ENCODE peak calls at places on chromosomes 4 and X, in six cellular contexts. One of them, this sample, is unnamed.

GRCh38 chr4:168398589-168398988 is 80.0 kb upstream of the DDX60 start:
- DNase-seq in activated CD4-positive, CD25-positive, alpha-beta regulatory T cell treated with anti-CD3 and anti-CD28 coated beads, Interleukin-2, amount 50 U/mL, for 72 hours: no peak
- DNase-seq in HCEC 1CT: no peak
- DNase-seq in endothelial cell: no peak
- DNase-seq in GM06990: no peak
- DNase-seq in nephron progenitor cell: no peak
- DNase-seq in this sample: no peak

GRCh38 chr4:34953145-34953799 is 1291.0 kb downstream of the ARAP2 start:
- DNase-seq in activated CD4-positive, CD25-positive, alpha-beta regulatory T cell treated with anti-CD3 and anti-CD28 coated beads, Interleukin-2, amount 50 U/mL, for 72 hours: no peak
- DNase-seq in HCEC 1CT: no peak
- DNase-seq in nephron progenitor cell: no peak
- DNase-seq in endothelial cell: no peak
- DNase-seq in GM06990: no peak
- DNase-seq in this sample: no peak

GRCh38 chr4:14841801-14842748 is 160.2 kb upstream of the CPEB2 start:
- DNase-seq in HCEC 1CT: no peak
- DNase-seq in nephron progenitor cell: no peak
- DNase-seq in activated CD4-positive, CD25-positive, alpha-beta regulatory T cell treated with anti-CD3 and anti-CD28 coated beads, Interleukin-2, amount 50 U/mL, for 72 hours: no peak
- DNase-seq in endothelial cell: no peak
- DNase-seq in GM06990: no peak
- DNase-seq in this sample: no peak

GRCh38 chr4:152515678-152516077 is 20.2 kb downstream of the FBXW7 start:
- DNase-seq in endothelial cell: no peak
- DNase-seq in nephron progenitor cell: no peak
- DNase-seq in activated CD4-positive, CD25-positive, alpha-beta regulatory T cell treated with anti-CD3 and anti-CD28 coated beads, Interleukin-2, amount 50 U/mL, for 72 hours: no peak
- DNase-seq in HCEC 1CT: peak
- DNase-seq in GM06990: no peak
- DNase-seq in this sample: no peak

GRCh38 chr4:88382621-88383020 is 4.0 kb downstream of the HERC6 start:
- DNase-seq in activated CD4-positive, CD25-positive, alpha-beta regulatory T cell treated with anti-CD3 and anti-CD28 coated beads, Interleukin-2, amount 50 U/mL, for 72 hours: peak
- DNase-seq in GM06990: no peak
- DNase-seq in endothelial cell: no peak
- DNase-seq in HCEC 1CT: no peak
- DNase-seq in nephron progenitor cell: no peak
- DNase-seq in this sample: peak

GRCh38 chrX:154603438-154604430 is 15.3 kb downstream of the CTAG1B start:
- DNase-seq in endothelial cell: no peak
- DNase-seq in nephron progenitor cell: no peak
- DNase-seq in activated CD4-positive, CD25-positive, alpha-beta regulatory T cell treated with anti-CD3 and anti-CD28 coated beads, Interleukin-2, amount 50 U/mL, for 72 hours: no peak
- DNase-seq in HCEC 1CT: peak
- DNase-seq in GM06990: no peak
- DNase-seq in this sample: no peak

GRCh38 chrX:45743906-45744625 is 543.4 kb upstream of the DIPK2B start:
- DNase-seq in GM06990: no peak
- DNase-seq in activated CD4-positive, CD25-positive, alpha-beta regulatory T cell treated with anti-CD3 and anti-CD28 coated beads, Interleukin-2, amount 50 U/mL, for 72 hours: no peak
- DNase-seq in nephron progenitor cell: no peak
- DNase-seq in endothelial cell: no peak
- DNase-seq in HCEC 1CT: no peak
- DNase-seq in this sample: no peak

GRCh38 chrX:138875472-138875871 is 164.0 kb upstream of the FGF13 start:
- DNase-seq in endothelial cell: no peak
- DNase-seq in activated CD4-positive, CD25-positive, alpha-beta regulatory T cell treated with anti-CD3 and anti-CD28 coated beads, Interleukin-2, amount 50 U/mL, for 72 hours: no peak
- DNase-seq in HCEC 1CT: peak
- DNase-seq in nephron progenitor cell: no peak
- DNase-seq in GM06990: no peak
- DNase-seq in this sample: no peak

GRCh38 chr4:184120549-184121127 is 97.0 kb downstream of the ENPP6 start:
- DNase-seq in endothelial cell: no peak
- DNase-seq in GM06990: no peak
- DNase-seq in HCEC 1CT: no peak
- DNase-seq in nephron progenitor cell: no peak
- DNase-seq in activated CD4-positive, CD25-positive, alpha-beta regulatory T cell treated with anti-CD3 and anti-CD28 coated beads, Interleukin-2, amount 50 U/mL, for 72 hours: no peak
- DNase-seq in this sample: no peak

GRCh38 chrX:150548684-150549083 is 19.7 kb upstream of the MTM1 start:
- DNase-seq in GM06990: no peak
- DNase-seq in HCEC 1CT: peak
- DNase-seq in nephron progenitor cell: no peak
- DNase-seq in activated CD4-positive, CD25-positive, alpha-beta regulatory T cell treated with anti-CD3 and anti-CD28 coated beads, Interleukin-2, amount 50 U/mL, for 72 hours: no peak
- DNase-seq in endothelial cell: no peak
- DNase-seq in this sample: no peak

GRCh38 chrX:12987900-12988594 is 13.1 kb downstream of the TMSB4X start:
- DNase-seq in endothelial cell: no peak
- DNase-seq in HCEC 1CT: no peak
- DNase-seq in nephron progenitor cell: no peak
- DNase-seq in GM06990: no peak
- DNase-seq in activated CD4-positive, CD25-positive, alpha-beta regulatory T cell treated with anti-CD3 and anti-CD28 coated beads, Interleukin-2, amount 50 U/mL, for 72 hours: no peak
- DNase-seq in this sample: no peak

GRCh38 chr4:110668463-110669245 is 45.8 kb upstream of the PITX2 start:
- DNase-seq in activated CD4-positive, CD25-positive, alpha-beta regulatory T cell treated with anti-CD3 and anti-CD28 coated beads, Interleukin-2, amount 50 U/mL, for 72 hours: no peak
- DNase-seq in endothelial cell: no peak
- DNase-seq in GM06990: no peak
- DNase-seq in HCEC 1CT: no peak
- DNase-seq in nephron progenitor cell: no peak
- DNase-seq in this sample: no peak

GRCh38 chrX:1305411-1305810 is 31.2 kb upstream of the IL3RA start:
- DNase-seq in GM06990: no peak
- DNase-seq in endothelial cell: no peak
- DNase-seq in HCEC 1CT: no peak
- DNase-seq in activated CD4-positive, CD25-positive, alpha-beta regulatory T cell treated with anti-CD3 and anti-CD28 coated beads, Interleukin-2, amount 50 U/mL, for 72 hours: no peak
- DNase-seq in nephron progenitor cell: no peak
- DNase-seq in this sample: no peak

GRCh38 chr4:57124145-57124544 is 14.0 kb upstream of the IGFBP7 start:
- DNase-seq in endothelial cell: no peak
- DNase-seq in GM06990: no peak
- DNase-seq in HCEC 1CT: no peak
- DNase-seq in nephron progenitor cell: no peak
- DNase-seq in activated CD4-positive, CD25-positive, alpha-beta regulatory T cell treated with anti-CD3 and anti-CD28 coated beads, Interleukin-2, amount 50 U/mL, for 72 hours: no peak
- DNase-seq in this sample: no peak

GRCh38 chrX:87890437-87890836 is 372.8 kb downstream of the KLHL4 start:
- DNase-seq in activated CD4-positive, CD25-positive, alpha-beta regulatory T cell treated with anti-CD3 and anti-CD28 coated beads, Interleukin-2, amount 50 U/mL, for 72 hours: no peak
- DNase-seq in nephron progenitor cell: no peak
- DNase-seq in GM06990: no peak
- DNase-seq in HCEC 1CT: no peak
- DNase-seq in endothelial cell: no peak
- DNase-seq in this sample: no peak

GRCh38 chr4:104629601-104630000 is 134.9 kb upstream of the CXXC4 start:
- DNase-seq in GM06990: no peak
- DNase-seq in nephron progenitor cell: no peak
- DNase-seq in HCEC 1CT: no peak
- DNase-seq in activated CD4-positive, CD25-positive, alpha-beta regulatory T cell treated with anti-CD3 and anti-CD28 coated beads, Interleukin-2, amount 50 U/mL, for 72 hours: no peak
- DNase-seq in endothelial cell: no peak
- DNase-seq in this sample: no peak

GRCh38 chr4:1730532-1731135 is 9.3 kb downstream of the TACC3 start:
- DNase-seq in GM06990: no peak
- DNase-seq in nephron progenitor cell: no peak
- DNase-seq in endothelial cell: no peak
- DNase-seq in activated CD4-positive, CD25-positive, alpha-beta regulatory T cell treated with anti-CD3 and anti-CD28 coated beads, Interleukin-2, amount 50 U/mL, for 72 hours: no peak
- DNase-seq in HCEC 1CT: no peak
- DNase-seq in this sample: no peak

GRCh38 chr4:40842318-40842717 is 92.6 kb downstream of the NSUN7 start:
- DNase-seq in GM06990: no peak
- DNase-seq in endothelial cell: no peak
- DNase-seq in HCEC 1CT: no peak
- DNase-seq in activated CD4-positive, CD25-positive, alpha-beta regulatory T cell treated with anti-CD3 and anti-CD28 coated beads, Interleukin-2, amount 50 U/mL, for 72 hours: no peak
- DNase-seq in nephron progenitor cell: no peak
- DNase-seq in this sample: no peak

GRCh38 chr4:120857312-120857711 is 65.2 kb downstream of the PRDM5 start:
- DNase-seq in nephron progenitor cell: no peak
- DNase-seq in HCEC 1CT: no peak
- DNase-seq in GM06990: no peak
- DNase-seq in endothelial cell: no peak
- DNase-seq in activated CD4-positive, CD25-positive, alpha-beta regulatory T cell treated with anti-CD3 and anti-CD28 coated beads, Interleukin-2, amount 50 U/mL, for 72 hours: no peak
- DNase-seq in this sample: no peak

GRCh38 chrX:17968367-17968766 is 107.3 kb upstream of the RAI2 start:
- DNase-seq in HCEC 1CT: no peak
- DNase-seq in nephron progenitor cell: no peak
- DNase-seq in endothelial cell: no peak
- DNase-seq in activated CD4-positive, CD25-positive, alpha-beta regulatory T cell treated with anti-CD3 and anti-CD28 coated beads, Interleukin-2, amount 50 U/mL, for 72 hours: no peak
- DNase-seq in GM06990: no peak
- DNase-seq in this sample: no peak

GRCh38 chr4:68342139-68342538 is 7.8 kb downstream of the YTHDC1 start:
- DNase-seq in activated CD4-positive, CD25-positive, alpha-beta regulatory T cell treated with anti-CD3 and anti-CD28 coated beads, Interleukin-2, amount 50 U/mL, for 72 hours: no peak
- DNase-seq in HCEC 1CT: no peak
- DNase-seq in endothelial cell: no peak
- DNase-seq in nephron progenitor cell: no peak
- DNase-seq in GM06990: no peak
- DNase-seq in this sample: no peak

GRCh38 chr4:177393236-177393635 is 49.0 kb downstream of the AGA start:
- DNase-seq in nephron progenitor cell: no peak
- DNase-seq in activated CD4-positive, CD25-positive, alpha-beta regulatory T cell treated with anti-CD3 and anti-CD28 coated beads, Interleukin-2, amount 50 U/mL, for 72 hours: no peak
- DNase-seq in GM06990: no peak
- DNase-seq in endothelial cell: no peak
- DNase-seq in HCEC 1CT: no peak
- DNase-seq in this sample: no peak

GRCh38 chrX:10189317-10190268 is 32.8 kb downstream of the CLCN4 start:
- DNase-seq in GM06990: peak
- DNase-seq in endothelial cell: peak
- DNase-seq in activated CD4-positive, CD25-positive, alpha-beta regulatory T cell treated with anti-CD3 and anti-CD28 coated beads, Interleukin-2, amount 50 U/mL, for 72 hours: peak
- DNase-seq in nephron progenitor cell: peak
- DNase-seq in HCEC 1CT: peak
- DNase-seq in this sample: peak